ENCODE peak calls at places on chromosomes 1 and 21, in ten cellular contexts. I is body of pancreas, Q is upper lobe of left lung, X is tibial nerve, P is sigmoid colon, L is NB4, V is IMR-90, C is thyroid gland, Z is ovary, N is stomach. E is an unnamed sample.

GRCh38 chr21:35207322-35207721 is 158.2 kb upstream of the RUNX1 start:
- DNase-seq in C (no peak), N (no peak), X (no peak), L (no peak), Q (peak), I (no peak), V (no peak), P (no peak), Z (no peak), E (no peak)

GRCh38 chr21:26715878-26716506 is 129.2 kb downstream of the ADAMTS1 start:
- DNase-seq in N (peak), V (peak), I (peak), Z (no peak), P (no peak), X (no peak), C (peak), L (peak), Q (no peak), E (no peak)

GRCh38 chr1:244460195-244460594 is 878 bp upstream of the CATSPERE start:
- DNase-seq in C (no peak), V (no peak), N (no peak), X (no peak), Q (no peak), Z (no peak), L (peak), I (no peak), P (no peak), E (no peak)

GRCh38 chr1:212613440-212614335 is 5.1 kb downstream of the ATF3 start:
- DNase-seq in Z (no peak), X (no peak), N (no peak), C (no peak), Q (no peak), I (no peak), V (no peak), P (no peak), L (peak), E (no peak)

GRCh38 chr21:42513151-42513984 is at the start of gene SLC37A1:
- DNase-seq in N (peak), P (peak), L (peak), X (no peak), C (no peak), V (no peak), I (no peak), Z (peak), Q (peak), E (peak)

GRCh38 chr1:201149400-201149799 is 4.9 kb downstream of the TMEM9 start:
- DNase-seq in N (no peak), X (no peak), P (no peak), V (peak), Q (no peak), L (peak), Z (no peak), I (peak), C (no peak), E (no peak)

GRCh38 chr21:31343030-31343510 is 991 bp downstream of the TIAM1 start:
- DNase-seq in Z (no peak), Q (no peak), N (no peak), L (no peak), P (no peak), C (no peak), I (no peak), X (no peak), V (no peak), E (no peak)

GRCh38 chr1:65679773-65680172 is 112.9 kb upstream of the PDE4B start:
- DNase-seq in I (no peak), P (no peak), Q (no peak), V (no peak), X (no peak), C (no peak), L (no peak), N (no peak), Z (no peak), E (no peak)

GRCh38 chr1:178461104-178461503 is 35.7 kb downstream of the CLEC20A start:
- DNase-seq in Q (no peak), P (no peak), N (no peak), Z (no peak), L (no peak), I (no peak), X (no peak), C (no peak), V (no peak), E (no peak)

GRCh38 chr1:55378582-55378981 is 163.4 kb upstream of the USP24 start:
- DNase-seq in Z (no peak), N (peak), Q (no peak), P (peak), I (peak), V (peak), C (peak), L (peak), X (no peak), E (peak)

GRCh38 chr1:13710097-13710496 is 10.1 kb downstream of the PRDM2 start:
- DNase-seq in Z (no peak), Q (no peak), N (no peak), C (no peak), I (no peak), P (no peak), X (no peak), V (no peak), L (no peak), E (no peak)

GRCh38 chr1:200775850-200776249 is 37.2 kb downstream of the CAMSAP2 start:
- DNase-seq in X (no peak), P (no peak), Z (no peak), C (no peak), I (no peak), N (no peak), V (no peak), Q (no peak), L (no peak), E (no peak)

GRCh38 chr1:170360601-170361000 is 171.4 kb upstream of the GORAB start:
- DNase-seq in I (no peak), X (no peak), Q (no peak), C (no peak), V (no peak), L (no peak), N (no peak), Z (no peak), P (no peak), E (no peak)

GRCh38 chr21:40967771-40968170 is 120.8 kb upstream of the DSCAM start:
- DNase-seq in N (no peak), Q (no peak), Z (no peak), P (no peak), C (no peak), L (no peak), X (no peak), I (no peak), V (no peak), E (no peak)

GRCh38 chr21:18655927-18656326 is 252.3 kb upstream of the TMPRSS15 start:
- DNase-seq in L (no peak), Z (no peak), I (no peak), X (no peak), V (no peak), P (no peak), C (no peak), Q (no peak), N (no peak), E (no peak)

GRCh38 chr21:27425574-27425973 is 458.7 kb upstream of the ADAMTS5 start:
- DNase-seq in X (no peak), N (no peak), Q (no peak), C (no peak), I (no peak), L (no peak), P (no peak), Z (no peak), V (peak), E (no peak)

GRCh38 chr21:45912611-45913415 is 68.8 kb upstream of the COL6A1 start:
- DNase-seq in Z (no peak), P (no peak), V (no peak), N (no peak), X (no peak), I (no peak), L (no peak), C (no peak), Q (peak), E (no peak)

GRCh38 chr1:170445096-170445495 is 86.9 kb upstream of the GORAB start:
- DNase-seq in Q (no peak), Z (no peak), I (no peak), X (no peak), C (no peak), P (no peak), N (no peak), L (no peak), V (peak), E (no peak)

GRCh38 chr1:8813016-8813763 is 4.2 kb downstream of the RERE start:
- DNase-seq in X (no peak), I (no peak), Q (no peak), Z (no peak), C (no peak), L (no peak), V (peak), P (no peak), N (no peak), E (no peak)

DNA sequence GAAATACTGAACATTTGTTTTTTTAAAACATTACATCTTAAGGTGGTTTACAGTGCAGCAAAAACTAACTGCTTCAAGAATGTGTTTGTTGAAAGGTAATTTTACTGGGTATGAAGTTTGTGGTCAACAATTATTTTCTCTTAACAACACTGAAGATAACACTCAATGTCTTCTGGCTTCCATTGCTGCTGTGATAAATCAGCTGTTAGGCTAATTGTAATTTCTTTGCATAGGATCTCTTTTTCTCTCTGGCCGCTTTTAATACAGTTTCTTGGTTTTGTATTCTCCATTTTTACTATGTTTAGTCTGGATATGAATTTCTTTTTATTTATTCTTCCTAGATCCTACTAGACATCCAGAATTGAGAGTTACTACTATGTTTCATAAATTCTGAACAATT is 44.9 kb downstream of the DOCK7 start:
- DNase-seq in C (no peak), V (no peak), Q (no peak), X (no peak), N (no peak), P (no peak), Z (no peak), I (no peak), L (no peak), E (no peak)
- TF ChIP-seq POLR2A in C (no peak), V (no peak), Q (no peak), X (no peak), N (no peak), P (no peak), Z (no peak), I (no peak), L (no peak), E (no peak)

GRCh38 chr21:34132202-34132601 is 58.8 kb downstream of the MRPS6 start:
- DNase-seq in C (peak), Q (no peak), P (no peak), X (no peak), I (no peak), N (no peak), V (no peak), L (no peak), Z (no peak), E (no peak)
- TF ChIP-seq POLR2A in C (no peak), Q (no peak), P (no peak), X (no peak), I (no peak), N (no peak), V (no peak), L (no peak), Z (no peak), E (no peak)

GRCh38 chr1:1157033-1157365 is 16.7 kb upstream of the TTLL10 start:
- DNase-seq in Z (no peak), P (no peak), Q (no peak), L (no peak), X (no peak), C (no peak), N (no peak), V (no peak), I (no peak), E (no peak)

GRCh38 chr1:1157914-1158710 is 15.6 kb upstream of the TTLL10 start:
- DNase-seq in P (peak), Z (peak), X (no peak), L (peak), I (peak), N (peak), Q (peak), C (peak), V (no peak), E (peak)

GRCh38 chr1:1156140-1157032 is 17.3 kb upstream of the TTLL10 start:
- DNase-seq in N (no peak), Q (peak), L (no peak), X (no peak), Z (no peak), C (peak), I (no peak), V (no peak), P (no peak), E (no peak)

GRCh38 chr1:1155258-1155657 is 18.4 kb upstream of the TTLL10 start:
- DNase-seq in Z (no peak), Q (no peak), N (no peak), P (no peak), X (no peak), C (no peak), I (no peak), L (no peak), V (no peak), E (no peak)

GRCh38 chr1:1157426-1157913 is 16.2 kb upstream of the TTLL10 start:
- DNase-seq in Z (peak), C (peak), X (peak), L (peak), V (peak), P (peak), N (peak), I (peak), Q (peak), E (peak)
- TF ChIP-seq POLR2A in Z (no peak), C (no peak), X (peak), L (no peak), V (peak), P (peak), N (peak), I (peak), Q (peak), E (no peak)

GRCh38 chr1:228351850-228352249 is 54.8 kb downstream of the TRIM11 start:
- DNase-seq in X (no peak), Z (no peak), P (peak), L (no peak), C (no peak), I (no peak), V (no peak), Q (peak), N (no peak), E (peak)
- TF ChIP-seq POLR2A in X (no peak), Z (no peak), P (no peak), L (no peak), C (no peak), I (no peak), V (no peak), Q (no peak), N (no peak), E (no peak)

DNA sequence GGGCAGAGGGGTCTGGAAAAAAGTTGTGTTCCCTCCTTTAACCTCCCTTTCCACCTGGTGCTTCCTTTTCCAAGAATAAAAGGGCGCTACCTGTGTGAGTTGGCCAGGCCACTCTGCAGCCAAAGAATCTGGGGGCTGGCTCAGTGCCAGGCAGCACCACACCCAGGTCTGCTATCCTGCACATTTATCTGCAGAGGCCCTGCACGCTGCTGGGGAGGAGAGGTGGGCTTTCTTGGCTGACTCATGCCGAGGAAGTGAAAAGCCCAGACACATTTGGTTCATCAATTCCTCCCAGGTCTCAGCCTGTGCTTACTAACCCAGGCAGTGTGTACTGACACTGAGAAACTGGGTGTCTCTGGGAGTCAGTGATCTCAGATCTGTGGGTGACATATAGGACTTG is 79.8 kb upstream of the F3 start:
- DNase-seq in X (no peak), N (peak), V (peak), C (peak), L (peak), Z (no peak), I (peak), P (no peak), Q (no peak), E (no peak)
- TF ChIP-seq POLR2A in X (no peak), N (no peak), V (no peak), C (no peak), L (no peak), Z (no peak), I (no peak), P (no peak), Q (no peak), E (no peak)

DNA sequence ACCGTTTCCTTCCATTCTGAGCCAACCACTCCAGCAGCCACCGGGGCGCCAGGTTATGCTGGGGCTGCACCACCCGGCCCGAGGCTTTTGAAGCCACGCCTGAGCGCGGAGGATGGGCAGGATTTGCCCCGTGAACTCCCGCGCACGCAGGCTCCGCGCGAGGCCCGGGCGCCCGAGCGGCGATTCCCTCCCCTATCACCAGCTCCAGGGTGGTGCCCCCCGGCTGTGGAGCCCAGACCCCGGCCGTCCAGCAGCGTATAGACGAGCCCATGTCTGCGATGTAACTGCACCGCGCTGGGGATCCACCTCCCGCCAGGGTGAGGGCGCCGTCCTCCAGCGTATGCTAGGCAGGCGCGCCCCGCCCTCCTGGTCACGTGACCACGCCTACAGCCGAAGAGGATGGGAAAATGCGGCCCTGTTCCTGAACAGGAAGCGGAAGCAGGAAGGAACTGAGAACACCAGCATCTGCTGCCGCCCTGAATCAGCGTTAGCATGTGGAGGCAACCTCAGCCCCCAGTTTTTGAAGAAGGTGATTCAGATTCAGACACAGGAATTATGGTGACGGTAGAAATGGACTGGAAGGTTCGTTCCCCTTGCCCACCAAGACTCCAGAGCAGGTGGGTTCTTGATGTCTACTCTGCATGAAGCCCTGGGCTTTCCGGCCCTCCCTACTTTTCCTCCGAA is 46.0 kb downstream of the VPS26C start:
- DNase-seq in Q (peak), Z (peak), X (peak), P (peak), I (peak), L (peak), C (peak), V (peak), N (peak), E (peak)
- TF ChIP-seq POLR2A in Q (no peak), Z (peak), X (peak), P (peak), I (peak), L (peak), C (no peak), V (peak), N (no peak), E (no peak)

DNA sequence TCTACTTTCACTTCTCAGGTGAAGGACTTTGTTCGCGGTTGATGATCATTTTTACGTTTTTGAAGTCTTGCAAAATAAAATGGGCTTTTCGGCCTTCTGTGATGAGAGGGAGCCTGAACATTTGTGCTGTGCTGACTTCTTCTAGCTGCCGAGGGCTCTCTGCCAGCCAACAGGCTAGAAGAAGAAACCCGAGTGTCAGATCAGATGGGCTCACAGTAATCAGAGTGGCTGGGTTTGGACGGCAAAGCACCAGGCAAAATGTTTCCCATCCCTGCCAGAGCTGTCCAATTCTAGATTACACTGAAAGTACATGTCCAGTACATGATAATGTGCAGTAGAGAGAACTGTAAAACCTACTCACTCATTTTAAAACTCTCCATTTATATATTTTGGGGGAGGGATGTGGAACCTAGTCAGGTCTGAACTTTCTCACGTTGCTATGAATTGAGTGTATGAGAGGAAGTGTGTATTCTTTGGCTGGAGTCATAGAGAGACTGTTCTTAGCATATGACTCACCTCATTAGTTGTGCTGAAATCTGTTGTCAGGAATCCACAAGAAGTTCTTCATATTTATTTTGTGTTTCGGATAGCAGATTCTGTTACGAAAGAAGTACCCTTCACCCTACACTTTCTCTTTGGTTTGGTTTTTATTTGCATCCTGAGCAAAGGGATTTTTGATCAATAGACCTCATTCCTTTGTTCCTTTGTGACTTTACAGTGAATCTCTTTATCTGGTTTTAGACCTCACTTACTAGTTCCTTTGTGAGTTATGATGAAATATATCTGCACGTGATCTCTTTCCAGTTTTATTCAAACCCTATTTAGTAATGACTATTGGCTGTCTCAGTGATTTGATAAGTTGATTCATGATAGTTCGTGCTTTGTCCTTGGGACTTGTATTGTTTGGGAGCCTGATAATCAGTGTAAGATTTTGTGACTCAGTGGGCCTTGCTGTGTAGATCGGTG is 4.8 kb downstream of the ATP1A1 start:
- DNase-seq in C (peak), V (peak), L (peak), P (peak), Z (peak), I (peak), Q (no peak), X (peak), N (no peak), E (peak)
- TF ChIP-seq POLR2A in C (no peak), V (no peak), L (no peak), P (no peak), Z (no peak), I (no peak), Q (peak), X (no peak), N (no peak), E (no peak)

GRCh38 chr1:2297246-2298011 is 69.3 kb downstream of the SKI start:
- DNase-seq in I (no peak), N (no peak), V (no peak), Z (no peak), X (no peak), Q (peak), L (no peak), P (no peak), C (no peak), E (no peak)
- TF ChIP-seq POLR2A in I (no peak), N (no peak), V (no peak), Z (no peak), X (no peak), Q (no peak), L (no peak), P (no peak), C (no peak), E (no peak)

GRCh38 chr1:85626818-85627217 is 46.3 kb downstream of the CCN1 start:
- DNase-seq in V (no peak), I (no peak), L (no peak), C (no peak), X (no peak), P (no peak), Q (no peak), N (no peak), Z (no peak), E (no peak)

GRCh38 chr1:85623061-85623471 is 42.5 kb downstream of the CCN1 start:
- DNase-seq in N (no peak), P (no peak), Q (no peak), X (no peak), C (no peak), L (no peak), Z (no peak), V (peak), I (no peak), E (no peak)

GRCh38 chr1:85629532-85629920 is 49.0 kb downstream of the CCN1 start:
- DNase-seq in C (no peak), X (no peak), P (no peak), V (no peak), Z (no peak), Q (no peak), N (no peak), L (no peak), I (no peak), E (no peak)

GRCh38 chr1:85624361-85624760 is 43.8 kb downstream of the CCN1 start:
- DNase-seq in P (no peak), X (no peak), I (no peak), C (no peak), N (no peak), Z (no peak), V (no peak), Q (no peak), L (no peak), E (no peak)

GRCh38 chr1:85628791-85629531 is 48.4 kb downstream of the CCN1 start:
- DNase-seq in I (peak), V (peak), P (peak), N (peak), Q (peak), L (no peak), Z (no peak), C (peak), X (no peak), E (no peak)
- TF ChIP-seq POLR2A in I (no peak), V (peak), P (no peak), N (no peak), Q (no peak), L (no peak), Z (no peak), C (no peak), X (no peak), E (no peak)